ENCODE peak calls at places on chromosomes 6 and 20, in six cellular contexts. One of them, this sample, is unnamed.

GRCh38 chr6:53041356-53041755 is 23.8 kb upstream of the FBXO9 start:
- DNase-seq in HepG2: no peak
- DNase-seq in DND-41: no peak
- DNase-seq in GM12865: no peak
- DNase-seq in cardiac muscle cell: no peak
- DNase-seq in cardiac fibroblast: peak
- DNase-seq in this sample: no peak

GRCh38 chr6:125868996-125869395 is 78.2 kb downstream of the NCOA7 start:
- DNase-seq in HepG2: no peak
- DNase-seq in DND-41: no peak
- DNase-seq in GM12865: no peak
- DNase-seq in cardiac muscle cell: no peak
- DNase-seq in cardiac fibroblast: peak
- DNase-seq in this sample: no peak

GRCh38 chr6:17281100-17281496 is at the start of gene RBM24:
- DNase-seq in HepG2: peak
- DNase-seq in DND-41: no peak
- DNase-seq in GM12865: no peak
- DNase-seq in cardiac muscle cell: peak
- DNase-seq in cardiac fibroblast: peak
- DNase-seq in this sample: no peak

GRCh38 chr20:36546111-36546736 is 4.9 kb downstream of the MYL9 start:
- DNase-seq in HepG2: no peak
- DNase-seq in DND-41: no peak
- DNase-seq in GM12865: no peak
- DNase-seq in cardiac muscle cell: no peak
- DNase-seq in cardiac fibroblast: no peak
- DNase-seq in this sample: no peak

GRCh38 chr20:43507150-43508080 is at the start of gene L3MBTL1:
- DNase-seq in HepG2: peak
- DNase-seq in DND-41: no peak
- DNase-seq in GM12865: peak
- DNase-seq in cardiac muscle cell: peak
- DNase-seq in cardiac fibroblast: peak
- DNase-seq in this sample: no peak

GRCh38 chr6:19035454-19035853 is 648.3 kb downstream of the RNF144B start:
- DNase-seq in HepG2: no peak
- DNase-seq in DND-41: no peak
- DNase-seq in GM12865: no peak
- DNase-seq in cardiac muscle cell: no peak
- DNase-seq in cardiac fibroblast: peak
- DNase-seq in this sample: no peak

GRCh38 chr6:52534966-52535390 is 41.9 kb downstream of the TRAM2 start:
- DNase-seq in HepG2: no peak
- DNase-seq in DND-41: peak
- DNase-seq in GM12865: peak
- DNase-seq in cardiac muscle cell: no peak
- DNase-seq in cardiac fibroblast: no peak
- DNase-seq in this sample: no peak

GRCh38 chr6:87444362-87444761 is 28.4 kb upstream of the SLC35A1 start:
- DNase-seq in HepG2: peak
- DNase-seq in DND-41: no peak
- DNase-seq in GM12865: no peak
- DNase-seq in cardiac muscle cell: peak
- DNase-seq in cardiac fibroblast: no peak
- DNase-seq in this sample: no peak

GRCh38 chr20:22394583-22394982 is 189.8 kb downstream of the FOXA2 start:
- DNase-seq in HepG2: no peak
- DNase-seq in DND-41: no peak
- DNase-seq in GM12865: no peak
- DNase-seq in cardiac muscle cell: no peak
- DNase-seq in cardiac fibroblast: no peak
- DNase-seq in this sample: no peak

GRCh38 chr20:43723194-43723593 is 3.6 kb downstream of the GTSF1L start:
- DNase-seq in HepG2: no peak
- DNase-seq in DND-41: no peak
- DNase-seq in GM12865: no peak
- DNase-seq in cardiac muscle cell: no peak
- DNase-seq in cardiac fibroblast: no peak
- DNase-seq in this sample: no peak

GRCh38 chr6:24033284-24033683 is 92.7 kb upstream of the NRSN1 start:
- DNase-seq in HepG2: peak
- DNase-seq in DND-41: no peak
- DNase-seq in GM12865: no peak
- DNase-seq in cardiac muscle cell: peak
- DNase-seq in cardiac fibroblast: no peak
- DNase-seq in this sample: no peak

GRCh38 chr20:47857994-47858557 is 72.8 kb upstream of the SULF2 start:
- DNase-seq in HepG2: no peak
- DNase-seq in DND-41: no peak
- DNase-seq in GM12865: no peak
- DNase-seq in cardiac muscle cell: no peak
- DNase-seq in cardiac fibroblast: peak
- DNase-seq in this sample: no peak

GRCh38 chr6:2791124-2792050 is 26.2 kb downstream of the WRNIP1 start:
- DNase-seq in HepG2: peak
- DNase-seq in DND-41: peak
- DNase-seq in GM12865: peak
- DNase-seq in cardiac muscle cell: peak
- DNase-seq in cardiac fibroblast: peak
- DNase-seq in this sample: peak

GRCh38 chr6:5025911-5026819 is 22.3 kb upstream of the RPP40 start:
- DNase-seq in HepG2: peak
- DNase-seq in DND-41: no peak
- DNase-seq in GM12865: no peak
- DNase-seq in cardiac muscle cell: peak
- DNase-seq in cardiac fibroblast: peak
- DNase-seq in this sample: no peak

GRCh38 chr6:37607949-37608348 is 89.7 kb downstream of the MDGA1 start:
- DNase-seq in HepG2: peak
- DNase-seq in DND-41: no peak
- DNase-seq in GM12865: no peak
- DNase-seq in cardiac muscle cell: peak
- DNase-seq in cardiac fibroblast: peak
- DNase-seq in this sample: no peak

GRCh38 chr6:8859501-8859900 is 424.2 kb upstream of the SLC35B3 start:
- DNase-seq in HepG2: no peak
- DNase-seq in DND-41: no peak
- DNase-seq in GM12865: no peak
- DNase-seq in cardiac muscle cell: no peak
- DNase-seq in cardiac fibroblast: no peak
- DNase-seq in this sample: no peak

GRCh38 chr20:5212897-5213296 is 86.1 kb downstream of the CDS2 start:
- DNase-seq in HepG2: no peak
- DNase-seq in DND-41: no peak
- DNase-seq in GM12865: no peak
- DNase-seq in cardiac muscle cell: no peak
- DNase-seq in cardiac fibroblast: no peak
- DNase-seq in this sample: no peak

GRCh38 chr6:151494235-151494950 is 576 bp downstream of the CCDC170 start:
- DNase-seq in HepG2: peak
- DNase-seq in DND-41: no peak
- DNase-seq in GM12865: peak
- DNase-seq in cardiac muscle cell: peak
- DNase-seq in cardiac fibroblast: peak
- DNase-seq in this sample: no peak

GRCh38 chr6:134342211-134342610 is 24.3 kb upstream of the SGK1 start:
- DNase-seq in HepG2: no peak
- DNase-seq in DND-41: no peak
- DNase-seq in GM12865: no peak
- DNase-seq in cardiac muscle cell: no peak
- DNase-seq in cardiac fibroblast: no peak
- DNase-seq in this sample: no peak

GRCh38 chr20:31992086-31992485 is 18.2 kb upstream of the CCM2L start:
- DNase-seq in HepG2: no peak
- DNase-seq in DND-41: no peak
- DNase-seq in GM12865: no peak
- DNase-seq in cardiac muscle cell: no peak
- DNase-seq in cardiac fibroblast: no peak
- DNase-seq in this sample: no peak

GRCh38 chr6:44869321-44869897 is 458.7 kb upstream of the RUNX2 start:
- DNase-seq in HepG2: peak
- DNase-seq in DND-41: no peak
- DNase-seq in GM12865: peak
- DNase-seq in cardiac muscle cell: no peak
- DNase-seq in cardiac fibroblast: no peak
- DNase-seq in this sample: no peak

GRCh38 chr6:155519339-155519738 is 63.7 kb upstream of the NOX3 start:
- DNase-seq in HepG2: peak
- DNase-seq in DND-41: no peak
- DNase-seq in GM12865: peak
- DNase-seq in cardiac muscle cell: no peak
- DNase-seq in cardiac fibroblast: no peak
- DNase-seq in this sample: no peak

GRCh38 chr6:143405381-143406154 is 44.9 kb downstream of the ADAT2 start:
- DNase-seq in HepG2: no peak
- DNase-seq in DND-41: no peak
- DNase-seq in GM12865: no peak
- DNase-seq in cardiac muscle cell: no peak
- DNase-seq in cardiac fibroblast: peak
- DNase-seq in this sample: no peak

DNA sequence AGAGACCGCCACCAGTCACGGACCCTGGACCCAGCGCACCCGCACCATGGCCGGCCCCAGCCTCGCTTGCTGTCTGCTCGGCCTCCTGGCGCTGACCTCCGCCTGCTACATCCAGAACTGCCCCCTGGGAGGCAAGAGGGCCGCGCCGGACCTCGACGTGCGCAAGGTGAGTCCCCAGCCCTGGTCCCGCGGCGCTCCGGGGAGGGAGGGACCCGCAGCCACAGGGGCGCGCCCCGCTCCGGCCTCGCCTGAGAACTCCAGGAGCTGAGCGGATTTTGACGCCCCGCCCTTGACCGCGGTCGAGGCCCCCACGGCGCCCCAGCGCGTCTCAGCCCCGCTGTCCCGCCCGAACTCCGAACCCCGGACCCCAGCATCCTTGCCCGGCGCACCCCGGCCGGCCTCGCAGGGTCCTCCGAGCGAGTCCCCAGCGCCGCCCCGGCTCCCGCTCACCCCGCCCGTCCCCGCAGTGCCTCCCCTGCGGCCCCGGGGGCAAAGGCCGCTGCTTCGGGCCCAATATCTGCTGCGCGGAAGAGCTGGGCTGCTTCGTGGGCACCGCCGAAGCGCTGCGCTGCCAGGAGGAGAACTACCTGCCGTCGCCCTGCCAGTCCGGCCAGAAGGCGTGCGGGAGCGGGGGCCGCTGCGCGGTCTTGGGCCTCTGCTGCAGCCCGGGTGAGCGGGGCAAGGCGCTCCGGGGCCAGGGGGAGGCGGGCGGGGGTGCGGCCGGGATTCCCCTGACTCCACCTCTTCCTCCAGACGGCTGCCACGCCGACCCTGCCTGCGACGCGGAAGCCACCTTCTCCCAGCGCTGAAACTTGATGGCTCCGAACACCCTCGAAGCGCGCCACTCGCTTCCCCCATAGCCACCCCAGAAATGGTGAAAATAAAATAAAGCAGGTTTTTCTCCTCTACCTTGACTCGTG is at the start of gene OXT:
- DNase-seq in HepG2: no peak
- DNase-seq in DND-41: no peak
- DNase-seq in GM12865: no peak
- DNase-seq in cardiac muscle cell: no peak
- DNase-seq in cardiac fibroblast: no peak
- DNase-seq in this sample: peak
- H3K4me3 ChIP-seq in HepG2: peak
- H3K4me3 ChIP-seq in DND-41: no peak
- H3K4me3 ChIP-seq in GM12865: no peak
- H3K4me3 ChIP-seq in cardiac muscle cell: peak
- H3K4me3 ChIP-seq in cardiac fibroblast: peak
- H3K4me3 ChIP-seq in this sample: peak

DNA sequence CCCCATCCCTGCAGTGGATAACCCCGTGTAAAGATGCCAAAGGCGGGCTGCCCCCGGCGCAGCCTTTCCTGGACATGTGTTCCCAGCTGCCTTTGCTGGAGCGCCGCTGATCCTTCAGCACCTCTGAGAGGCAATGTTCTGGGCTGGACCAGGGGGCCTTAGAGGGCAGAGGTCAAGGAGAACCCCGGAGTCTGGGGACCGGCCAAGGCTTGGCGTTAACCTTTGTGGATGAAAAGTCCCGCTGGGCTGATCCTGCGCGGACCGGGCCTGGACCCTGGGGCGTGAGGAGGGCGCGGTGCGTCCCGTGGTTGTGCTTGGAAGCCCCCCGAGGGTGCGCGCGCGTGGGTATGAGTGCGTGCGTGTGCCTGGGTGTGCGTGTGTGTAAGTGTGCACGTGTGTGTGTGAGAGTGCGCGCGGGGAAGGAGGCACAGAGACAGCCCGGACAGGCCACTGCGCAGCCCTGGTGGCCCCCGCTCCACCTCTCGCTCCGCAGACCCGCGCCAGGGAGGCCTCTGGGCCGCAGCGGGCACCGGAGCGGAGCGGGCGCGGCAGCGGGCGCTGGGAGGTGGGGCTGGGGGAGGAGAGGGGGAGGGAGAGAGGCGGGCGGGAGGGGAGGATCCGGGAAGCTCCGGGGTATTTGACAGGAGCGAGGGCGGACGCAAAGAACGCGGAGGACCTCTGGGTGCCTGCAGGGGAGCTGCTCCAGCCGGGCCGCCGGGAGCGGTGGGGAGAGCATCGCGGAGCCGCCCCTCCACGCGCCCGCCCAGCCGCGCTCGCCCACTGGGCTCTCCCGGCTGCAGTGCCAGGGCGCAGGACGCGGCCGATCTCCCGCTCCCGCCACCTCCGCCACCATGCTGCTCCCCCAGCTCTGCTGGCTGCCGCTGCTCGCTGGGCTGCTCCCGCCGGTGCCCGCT is at the start of gene SMOC2:
- DNase-seq in HepG2: no peak
- DNase-seq in DND-41: no peak
- DNase-seq in GM12865: no peak
- DNase-seq in cardiac muscle cell: peak
- DNase-seq in cardiac fibroblast: no peak
- DNase-seq in this sample: no peak
- H3K4me3 ChIP-seq in HepG2: no peak
- H3K4me3 ChIP-seq in DND-41: no peak
- H3K4me3 ChIP-seq in GM12865: no peak
- H3K4me3 ChIP-seq in cardiac muscle cell: peak
- H3K4me3 ChIP-seq in cardiac fibroblast: peak
- H3K4me3 ChIP-seq in this sample: no peak

DNA sequence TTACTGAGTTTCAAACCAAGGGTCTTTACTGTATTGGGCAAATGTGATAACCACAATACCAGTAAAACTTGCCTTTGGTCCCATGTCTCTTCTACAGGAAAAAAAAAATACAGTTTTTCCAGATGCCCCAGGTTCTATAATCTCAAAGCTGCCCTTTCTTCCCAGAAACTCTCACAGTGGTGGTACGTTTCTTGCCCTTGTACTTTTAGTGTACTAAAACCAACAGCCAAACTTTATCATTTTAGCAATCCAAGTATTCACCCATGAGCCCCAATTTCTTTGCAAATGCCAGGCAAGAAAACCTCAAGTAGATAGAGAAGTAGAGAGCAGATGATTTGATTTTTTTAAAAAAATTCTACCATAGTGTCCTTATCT is 157.8 kb downstream of the OR2B2 start:
- DNase-seq in HepG2: no peak
- DNase-seq in DND-41: no peak
- DNase-seq in GM12865: no peak
- DNase-seq in cardiac muscle cell: no peak
- DNase-seq in cardiac fibroblast: no peak
- DNase-seq in this sample: no peak
- H3K4me3 ChIP-seq in HepG2: peak
- H3K4me3 ChIP-seq in DND-41: no peak
- H3K4me3 ChIP-seq in GM12865: peak
- H3K4me3 ChIP-seq in cardiac muscle cell: peak
- H3K4me3 ChIP-seq in cardiac fibroblast: peak
- H3K4me3 ChIP-seq in this sample: no peak

GRCh38 chr20:52269926-52270325 is 78.3 kb upstream of the ZFP64 start:
- DNase-seq in HepG2: no peak
- DNase-seq in DND-41: no peak
- DNase-seq in GM12865: no peak
- DNase-seq in cardiac muscle cell: no peak
- DNase-seq in cardiac fibroblast: no peak
- DNase-seq in this sample: no peak
- H3K4me3 ChIP-seq in HepG2: no peak
- H3K4me3 ChIP-seq in DND-41: no peak
- H3K4me3 ChIP-seq in GM12865: no peak
- H3K4me3 ChIP-seq in cardiac muscle cell: no peak
- H3K4me3 ChIP-seq in cardiac fibroblast: no peak
- H3K4me3 ChIP-seq in this sample: no peak

This sample was measured in CD4-positive, alpha-beta memory T cell.